ENCODE peak calls at places on chromosomes 1 and 21, in five cellular contexts. U is AG10803, T is HuH-7, V is caudate nucleus, N is NCI-H1930. O is an unnamed sample.

GRCh38 chr1:9929431-9930385 is 13.5 kb downstream of the LZIC start:
- DNase-seq in U (no peak), T (peak; percentile 67), V (peak; percentile 57), N (no peak), O (no peak)

GRCh38 chr21:34129971-34130597 is 56.7 kb downstream of the MRPS6 start:
- DNase-seq in U (peak; percentile 15), T (no peak), V (no peak), N (no peak), O (no peak)

GRCh38 chr1:201739492-201740085 is 89.4 kb upstream of the IPO9 start:
- DNase-seq in U (peak; percentile 31), T (peak; percentile 70), V (peak; percentile 58), N (peak; percentile 27), O (peak; percentile 54)

GRCh38 chr1:50332941-50333594 is 90.2 kb downstream of the DMRTA2 start:
- DNase-seq in U (peak; percentile 23), T (peak; percentile 78), V (peak; percentile 13), N (peak; percentile 58), O (peak; percentile 89)

GRCh38 chr21:28069446-28069845 is 923.2 kb downstream of the LTN1 start:
- DNase-seq in U (peak; percentile 82), T (no peak), V (no peak), N (no peak), O (no peak)

GRCh38 chr1:7922301-7922700 is 18.3 kb downstream of the TNFRSF9 start:
- DNase-seq in U (peak; percentile 47), T (no peak), V (no peak), N (no peak), O (no peak)

GRCh38 chr1:156268336-156268735 is 14.3 kb downstream of the SMG5 start:
- DNase-seq in U (no peak), T (no peak), V (no peak), N (no peak), O (no peak)

GRCh38 chr21:45186709-45187108 is 101.0 kb downstream of the POFUT2 start:
- DNase-seq in U (no peak), T (no peak), V (no peak), N (no peak), O (no peak)

GRCh38 chr21:31909153-31909771 is 36.4 kb downstream of the HUNK start:
- DNase-seq in U (peak; percentile 31), T (no peak), V (no peak), N (no peak), O (no peak)

GRCh38 chr1:54370287-54371003 is 35.7 kb downstream of the SSBP3 start:
- DNase-seq in U (no peak), T (no peak), V (no peak), N (no peak), O (no peak)

GRCh38 chr1:151993084-151993733 is 450 bp downstream of the S100A10 start:
- DNase-seq in U (no peak), T (no peak), V (no peak), N (no peak), O (peak; percentile 34)

GRCh38 chr1:27521336-27522147 is 31.6 kb upstream of the WASF2 start:
- DNase-seq in U (no peak), T (no peak), V (peak; percentile 39), N (no peak), O (no peak)

O was measured in GM20000.